ENCODE peak calls at places on chromosome 1, in five cellular contexts. One of them, this sample, is unnamed.

GRCh38 chr1:17027403-17027802 is 15.7 kb upstream of the ATP13A2 start:
- DNase-seq in heart right ventricle: no peak
- DNase-seq in CD8-positive, alpha-beta T cell: no peak
- DNase-seq in endothelial cell of umbilical vein: no peak
- DNase-seq in A673: no peak
- DNase-seq in this sample: no peak

GRCh38 chr1:14968251-14968812 is 185.2 kb upstream of the TMEM51 start:
- DNase-seq in heart right ventricle: peak; percentile 50
- DNase-seq in CD8-positive, alpha-beta T cell: no peak
- DNase-seq in endothelial cell of umbilical vein: peak; percentile 67
- DNase-seq in A673: no peak
- DNase-seq in this sample: no peak

GRCh38 chr1:66316464-66317155 is 217.3 kb upstream of the SGIP1 start:
- DNase-seq in heart right ventricle: peak; percentile 57
- DNase-seq in CD8-positive, alpha-beta T cell: no peak
- DNase-seq in endothelial cell of umbilical vein: peak; percentile 23
- DNase-seq in A673: no peak
- DNase-seq in this sample: no peak

GRCh38 chr1:31154632-31155215 is 85.0 kb downstream of the NKAIN1 start:
- DNase-seq in heart right ventricle: peak; percentile 59
- DNase-seq in CD8-positive, alpha-beta T cell: peak; percentile 63
- DNase-seq in endothelial cell of umbilical vein: peak; percentile 40
- DNase-seq in A673: peak; percentile 84
- DNase-seq in this sample: no peak

GRCh38 chr1:247111259-247111635 is 7.1 kb upstream of the ZNF669 start:
- DNase-seq in heart right ventricle: no peak
- DNase-seq in CD8-positive, alpha-beta T cell: no peak
- DNase-seq in endothelial cell of umbilical vein: no peak
- DNase-seq in A673: no peak
- DNase-seq in this sample: no peak

GRCh38 chr1:11227106-11228077 is 35.0 kb downstream of the MTOR start:
- DNase-seq in heart right ventricle: no peak
- DNase-seq in CD8-positive, alpha-beta T cell: no peak
- DNase-seq in endothelial cell of umbilical vein: no peak
- DNase-seq in A673: no peak
- DNase-seq in this sample: no peak

GRCh38 chr1:112877741-112878140 is 78.3 kb downstream of the SLC16A1 start:
- DNase-seq in heart right ventricle: no peak
- DNase-seq in CD8-positive, alpha-beta T cell: no peak
- DNase-seq in endothelial cell of umbilical vein: no peak
- DNase-seq in A673: no peak
- DNase-seq in this sample: no peak

GRCh38 chr1:108851567-108851966 is 5.3 kb downstream of the AKNAD1 start:
- DNase-seq in heart right ventricle: no peak
- DNase-seq in CD8-positive, alpha-beta T cell: no peak
- DNase-seq in endothelial cell of umbilical vein: no peak
- DNase-seq in A673: no peak
- DNase-seq in this sample: no peak

GRCh38 chr1:151478923-151479322 is 19.6 kb upstream of the POGZ start:
- DNase-seq in heart right ventricle: no peak
- DNase-seq in CD8-positive, alpha-beta T cell: no peak
- DNase-seq in endothelial cell of umbilical vein: no peak
- DNase-seq in A673: no peak
- DNase-seq in this sample: no peak

GRCh38 chr1:66197785-66198184 is 336.2 kb upstream of the SGIP1 start:
- DNase-seq in heart right ventricle: no peak
- DNase-seq in CD8-positive, alpha-beta T cell: no peak
- DNase-seq in endothelial cell of umbilical vein: no peak
- DNase-seq in A673: peak; percentile 71
- DNase-seq in this sample: no peak

GRCh38 chr1:229694053-229694693 is 68.1 kb downstream of the URB2 start:
- DNase-seq in heart right ventricle: peak; percentile 78
- DNase-seq in CD8-positive, alpha-beta T cell: no peak
- DNase-seq in endothelial cell of umbilical vein: no peak
- DNase-seq in A673: peak; percentile 98
- DNase-seq in this sample: peak; percentile 41

GRCh38 chr1:22415489-22415888 is 36.2 kb upstream of the ZBTB40 start:
- DNase-seq in heart right ventricle: no peak
- DNase-seq in CD8-positive, alpha-beta T cell: no peak
- DNase-seq in endothelial cell of umbilical vein: no peak
- DNase-seq in A673: no peak
- DNase-seq in this sample: no peak

GRCh38 chr1:232038704-232039103 is 412.1 kb downstream of the DISC1 start:
- DNase-seq in heart right ventricle: peak; percentile 44
- DNase-seq in CD8-positive, alpha-beta T cell: no peak
- DNase-seq in endothelial cell of umbilical vein: peak; percentile 66
- DNase-seq in A673: peak; percentile 58
- DNase-seq in this sample: no peak

DNA sequence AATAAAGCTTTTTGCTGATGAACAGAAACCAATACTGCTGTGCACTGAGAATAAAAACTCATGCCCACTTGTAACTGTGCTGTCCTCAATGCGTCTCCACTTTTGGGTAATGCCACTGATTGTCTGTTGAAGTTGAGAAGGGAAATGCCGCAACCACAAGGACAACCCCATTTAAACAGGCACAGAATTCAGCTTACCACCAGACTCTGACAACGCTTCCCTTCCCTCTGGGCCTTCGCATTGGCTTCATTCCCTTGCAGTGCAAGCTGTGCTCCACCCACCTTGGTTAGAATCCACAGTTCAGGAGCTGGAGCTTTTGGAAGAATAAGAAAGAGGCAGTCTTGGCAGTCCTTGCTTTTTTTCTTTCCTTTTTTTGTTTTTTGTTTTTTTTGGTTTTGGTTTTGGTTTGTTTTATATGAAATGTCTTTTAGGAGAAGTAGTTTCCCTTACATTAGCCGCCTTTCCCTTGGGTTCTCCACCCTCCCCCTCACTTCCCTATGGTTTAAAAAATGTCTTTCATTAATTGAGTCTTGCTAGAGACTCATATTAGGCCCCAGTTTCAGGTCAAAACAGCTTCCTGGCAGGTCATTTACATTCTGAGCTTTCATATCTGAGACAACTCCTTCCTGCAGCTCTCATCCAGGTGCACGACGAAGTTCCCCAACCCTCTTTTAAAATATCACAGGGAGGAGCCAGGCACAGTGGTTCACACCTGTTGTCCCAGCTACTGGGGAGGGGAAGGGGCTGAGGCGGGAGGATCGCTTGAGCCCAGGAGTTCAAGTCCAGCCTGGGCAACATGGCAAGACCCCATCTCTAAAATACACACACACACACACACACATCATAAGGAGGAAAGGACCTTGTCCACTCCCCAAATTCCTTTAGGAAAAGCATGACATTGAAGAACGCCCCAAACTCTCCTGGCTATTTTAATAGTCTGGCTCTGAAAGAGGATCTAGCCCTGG is 20.7 kb upstream of the LAX1 start:
- DNase-seq in heart right ventricle: peak; percentile 66
- DNase-seq in CD8-positive, alpha-beta T cell: peak; percentile 16
- DNase-seq in endothelial cell of umbilical vein: no peak
- DNase-seq in A673: no peak
- DNase-seq in this sample: no peak
- H3K27ac ChIP-seq in heart right ventricle: peak overlapping the region; percentile 43
- H3K27ac ChIP-seq in CD8-positive, alpha-beta T cell: peak overlapping the region; percentile 13
- H3K27ac ChIP-seq in endothelial cell of umbilical vein: no peak overlapping the region
- H3K27ac ChIP-seq in A673: no peak overlapping the region
- H3K27ac ChIP-seq in this sample: no peak overlapping the region

DNA sequence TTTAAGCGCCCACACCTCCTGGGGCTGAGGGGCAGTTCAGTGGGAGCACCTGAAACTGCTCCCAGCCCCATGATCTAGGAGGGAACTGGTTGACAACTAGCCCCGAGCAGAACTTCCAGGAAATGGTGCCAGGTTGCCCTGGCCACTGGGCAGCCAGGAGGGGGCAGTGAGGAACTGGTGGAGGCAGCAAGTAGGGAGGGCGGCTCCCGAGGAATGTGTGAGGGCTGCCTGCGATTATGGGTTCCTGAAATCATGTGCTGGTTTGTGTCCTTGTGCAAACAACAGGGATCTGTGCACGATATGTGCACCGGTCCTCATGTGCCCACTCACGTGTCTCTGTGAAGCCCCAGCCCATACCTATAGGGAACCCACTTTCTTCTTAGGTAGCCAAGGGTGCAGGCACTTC is 9.9 kb downstream of the GPR3 start:
- DNase-seq in heart right ventricle: peak; percentile 79
- DNase-seq in CD8-positive, alpha-beta T cell: peak; percentile 23
- DNase-seq in endothelial cell of umbilical vein: peak; percentile 74
- DNase-seq in A673: peak; percentile 45
- DNase-seq in this sample: no peak
- TF ChIP-seq CTCF in heart right ventricle: peak; percentile 49
- TF ChIP-seq CTCF in CD8-positive, alpha-beta T cell: no peak
- TF ChIP-seq CTCF in endothelial cell of umbilical vein: peak; percentile 57
- TF ChIP-seq CTCF in A673: peak; percentile 45
- TF ChIP-seq CTCF in this sample: peak; percentile 52

GRCh38 chr1:181482001-181482430 is 1.3 kb upstream of the CACNA1E start:
- DNase-seq in heart right ventricle: no peak
- DNase-seq in CD8-positive, alpha-beta T cell: no peak
- DNase-seq in endothelial cell of umbilical vein: no peak
- DNase-seq in A673: no peak
- DNase-seq in this sample: no peak
- H3K4me3 ChIP-seq in heart right ventricle: no peak overlapping the region
- H3K4me3 ChIP-seq in CD8-positive, alpha-beta T cell: no peak overlapping the region
- H3K4me3 ChIP-seq in endothelial cell of umbilical vein: no peak overlapping the region
- H3K4me3 ChIP-seq in A673: no peak overlapping the region
- H3K4me3 ChIP-seq in this sample: no peak overlapping the region

GRCh38 chr1:200973937-200974657 is 49.4 kb downstream of the KIF21B start:
- DNase-seq in heart right ventricle: no peak
- DNase-seq in CD8-positive, alpha-beta T cell: no peak
- DNase-seq in endothelial cell of umbilical vein: no peak
- DNase-seq in A673: no peak
- DNase-seq in this sample: no peak

GRCh38 chr1:200976634-200977033 is 46.9 kb downstream of the KIF21B start:
- DNase-seq in heart right ventricle: no peak
- DNase-seq in CD8-positive, alpha-beta T cell: no peak
- DNase-seq in endothelial cell of umbilical vein: no peak
- DNase-seq in A673: no peak
- DNase-seq in this sample: no peak

GRCh38 chr1:200974711-200975110 is 48.8 kb downstream of the KIF21B start:
- DNase-seq in heart right ventricle: no peak
- DNase-seq in CD8-positive, alpha-beta T cell: no peak
- DNase-seq in endothelial cell of umbilical vein: no peak
- DNase-seq in A673: no peak
- DNase-seq in this sample: no peak

GRCh38 chr1:200977071-200977754 is 46.3 kb downstream of the KIF21B start:
- DNase-seq in heart right ventricle: no peak
- DNase-seq in CD8-positive, alpha-beta T cell: no peak
- DNase-seq in endothelial cell of umbilical vein: no peak
- DNase-seq in A673: no peak
- DNase-seq in this sample: no peak

GRCh38 chr1:200975458-200975857 is 48.1 kb downstream of the KIF21B start:
- DNase-seq in heart right ventricle: no peak
- DNase-seq in CD8-positive, alpha-beta T cell: no peak
- DNase-seq in endothelial cell of umbilical vein: no peak
- DNase-seq in A673: no peak
- DNase-seq in this sample: no peak
- H3K27ac ChIP-seq in heart right ventricle: no peak overlapping the region
- H3K27ac ChIP-seq in CD8-positive, alpha-beta T cell: no peak overlapping the region
- H3K27ac ChIP-seq in endothelial cell of umbilical vein: no peak overlapping the region
- H3K27ac ChIP-seq in A673: no peak overlapping the region
- H3K27ac ChIP-seq in this sample: no peak overlapping the region